ENCODE peak calls at places on chromosomes 3 and 15, in six cellular contexts. X, W, M, P, A and R are unnamed samples.

GRCh38 chr15:72861511-72861910 is 78.0 kb upstream of the ADPGK start:
- DNase-seq in X (no peak), W (no peak), M (no peak), P (no peak), A (no peak), R (no peak)

GRCh38 chr15:60073441-60073840 is 69.3 kb downstream of the FOXB1 start:
- DNase-seq in X (no peak), W (no peak), M (no peak), P (no peak), A (no peak), R (no peak)

GRCh38 chr15:83837946-83838571 is 184.1 kb downstream of the ADAMTSL3 start:
- DNase-seq in X (no peak), W (peak), M (no peak), P (no peak), A (no peak), R (no peak)

GRCh38 chr3:144480520-144480919 is 508.9 kb downstream of the DIPK2A start:
- DNase-seq in X (no peak), W (no peak), M (no peak), P (no peak), A (no peak), R (no peak)

GRCh38 chr15:80562033-80562432 is 133.1 kb upstream of the ABHD17C start:
- DNase-seq in X (no peak), W (no peak), M (peak), P (no peak), A (no peak), R (no peak)

GRCh38 chr15:70324001-70324974 is 226.6 kb upstream of the TLE3 start:
- DNase-seq in X (no peak), W (no peak), M (peak), P (peak), A (peak), R (no peak)

GRCh38 chr15:62125763-62126162 is 39.3 kb downstream of the C2CD4B start:
- DNase-seq in X (no peak), W (no peak), M (peak), P (peak), A (no peak), R (no peak)

GRCh38 chr15:52790166-52790708 is at the start of gene ONECUT1:
- DNase-seq in X (no peak), W (peak), M (peak), P (no peak), A (no peak), R (no peak)

GRCh38 chr15:73884159-73884558 is 10.8 kb downstream of the TBC1D21 start:
- DNase-seq in X (no peak), W (no peak), M (no peak), P (no peak), A (no peak), R (no peak)

GRCh38 chr15:35394416-35394815 is 151.5 kb downstream of the DPH6 start:
- DNase-seq in X (no peak), W (no peak), M (no peak), P (no peak), A (no peak), R (no peak)

GRCh38 chr3:128006471-128007424 is 45.5 kb upstream of the SEC61A1 start:
- DNase-seq in X (no peak), W (no peak), M (peak), P (no peak), A (no peak), R (no peak)

GRCh38 chr3:148606979-148607378 is 90.7 kb upstream of the AGTR1 start:
- DNase-seq in X (no peak), W (no peak), M (peak), P (no peak), A (no peak), R (no peak)

GRCh38 chr3:96706517-96706916 is 107.9 kb upstream of the EPHA6 start:
- DNase-seq in X (no peak), W (no peak), M (no peak), P (no peak), A (no peak), R (no peak)

GRCh38 chr3:68880632-68881031 is 51.7 kb downstream of the TAFA4 start:
- DNase-seq in X (no peak), W (no peak), M (no peak), P (no peak), A (no peak), R (no peak)

GRCh38 chr3:196186661-196187573 is 24.3 kb downstream of the ZDHHC19 start:
- DNase-seq in X (no peak), W (peak), M (peak), P (no peak), A (no peak), R (no peak)

GRCh38 chr3:10635446-10636076 is 130.2 kb upstream of the ATP2B2 start:
- DNase-seq in X (no peak), W (no peak), M (no peak), P (no peak), A (no peak), R (no peak)

GRCh38 chr15:78162038-78162437 is 12.9 kb downstream of the IDH3A start:
- DNase-seq in X (no peak), W (no peak), M (no peak), P (no peak), A (no peak), R (no peak)

DNA sequence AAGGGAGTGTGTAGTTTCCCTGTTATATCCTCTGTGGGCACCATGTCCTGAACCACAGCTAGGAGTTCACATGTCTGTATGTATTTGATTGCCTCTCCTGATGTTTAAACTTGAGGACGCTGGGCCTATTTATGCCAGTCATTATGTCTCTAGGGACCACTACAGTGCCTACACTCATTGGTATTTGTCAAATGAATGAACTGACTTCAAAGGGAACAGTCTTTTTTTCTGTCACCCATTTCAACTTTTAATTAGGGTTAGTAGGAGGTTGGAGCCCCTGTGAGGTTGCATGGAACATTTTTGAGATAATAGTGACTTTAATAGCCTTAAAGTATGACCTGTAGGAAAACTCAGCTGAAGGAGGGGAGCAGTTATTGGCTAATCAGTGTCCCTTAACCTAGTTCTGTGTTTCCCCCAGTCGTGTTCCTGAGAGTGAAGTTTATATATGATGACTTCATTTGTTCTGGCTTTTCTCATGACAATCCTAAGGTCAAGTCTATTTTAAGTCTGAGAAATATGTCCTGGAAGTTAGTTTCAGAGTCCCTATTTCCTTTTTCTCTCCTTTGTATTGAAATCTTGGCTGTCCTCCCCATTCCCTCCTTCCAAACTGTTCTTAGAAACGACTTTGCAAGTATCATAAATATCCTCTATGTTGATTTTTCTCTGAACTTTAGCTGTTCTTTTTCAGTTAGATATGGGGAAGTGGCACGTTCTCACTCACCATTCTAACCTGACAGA is 29.0 kb downstream of the PDE8A start:
- DNase-seq in X (no peak), W (no peak), M (peak), P (no peak), A (no peak), R (no peak)
- TF ChIP-seq CTCF in X (no peak), W (no peak), M (no peak), P (no peak), A (no peak), R (no peak)

GRCh38 chr3:78978037-78978436 is 789.8 kb downstream of the ROBO1 start:
- DNase-seq in X (no peak), W (no peak), M (peak), P (no peak), A (no peak), R (no peak)
- TF ChIP-seq CTCF in X (no peak), W (peak), M (peak), P (peak), A (peak), R (no peak)

DNA sequence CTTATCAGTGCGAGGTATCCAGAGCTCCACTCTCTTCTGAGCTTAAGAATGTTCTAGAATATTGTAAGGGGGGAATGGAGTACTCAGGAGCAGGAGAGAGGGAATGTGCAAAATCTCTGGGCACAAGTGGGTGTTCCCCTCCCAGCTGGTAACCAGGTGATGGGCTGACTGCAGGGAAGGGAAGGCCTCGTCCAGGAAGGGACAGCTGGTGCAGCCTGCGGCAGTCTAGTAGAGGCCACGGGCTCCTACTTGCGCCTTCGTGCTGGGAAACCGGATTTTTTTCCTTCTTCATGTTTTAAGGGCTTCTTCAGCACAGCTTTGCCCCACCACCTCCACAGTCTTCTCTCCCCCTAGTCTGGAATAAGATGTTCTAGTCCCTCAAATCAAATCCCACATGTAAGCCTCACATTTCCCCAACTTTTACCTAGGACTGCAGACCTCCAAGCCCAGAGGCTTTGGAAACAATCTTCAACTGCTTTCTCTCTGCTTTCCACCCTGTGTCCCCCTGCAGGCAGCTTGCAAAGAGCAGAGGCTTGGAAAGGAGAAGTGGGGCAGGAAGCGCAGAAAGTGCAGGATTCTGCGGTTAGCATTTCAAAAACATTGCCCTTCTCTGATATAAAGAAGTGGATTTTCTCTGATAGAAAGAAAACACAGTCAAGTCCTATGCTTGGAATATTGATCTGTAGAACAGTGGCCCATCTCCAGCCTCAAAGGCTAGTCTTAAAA is 11.9 kb upstream of the CGNL1 start:
- DNase-seq in X (no peak), W (no peak), M (peak), P (no peak), A (no peak), R (no peak)
- TF ChIP-seq CTCF in X (no peak), W (no peak), M (peak), P (peak), A (peak), R (no peak)

DNA sequence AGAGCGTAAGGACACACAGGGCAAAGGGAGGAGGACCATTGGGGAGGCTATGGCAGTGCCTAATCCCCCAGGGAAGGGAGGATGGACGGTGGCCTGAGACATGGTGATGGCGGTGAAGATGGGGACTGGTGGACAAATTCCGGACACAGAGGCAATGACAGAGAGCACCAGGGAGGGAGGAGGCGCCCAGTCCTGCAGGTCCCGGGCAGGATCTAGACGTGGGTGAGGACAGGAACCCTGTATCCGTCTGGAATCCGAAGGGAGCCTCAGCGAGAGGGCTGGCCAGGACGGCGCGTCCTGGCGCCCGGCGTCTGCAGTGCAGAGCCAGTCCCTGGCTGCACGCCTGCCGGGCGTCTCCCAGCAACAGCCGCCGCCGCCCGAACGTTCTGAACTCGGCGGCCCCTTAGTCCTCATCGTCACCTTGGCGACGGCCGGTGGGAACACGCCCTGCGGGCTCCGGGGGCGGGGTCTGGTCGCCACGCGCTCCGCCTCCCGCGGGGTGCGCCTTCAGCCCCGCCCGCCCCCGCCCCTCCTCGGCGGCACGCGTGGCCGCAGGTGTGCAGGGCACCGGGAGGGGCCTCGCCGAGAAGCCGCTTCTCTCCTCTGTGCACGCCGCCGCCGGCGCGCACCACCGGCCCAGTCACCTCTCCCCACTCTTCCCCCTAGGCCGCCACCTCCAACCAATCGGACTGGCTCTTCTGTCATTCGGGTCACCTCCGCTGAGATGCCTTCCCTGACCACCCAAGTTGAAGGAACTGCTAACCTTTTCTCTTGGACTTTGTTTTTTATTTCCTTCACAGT is 11.6 kb downstream of the XIRP1 start:
- DNase-seq in X (peak), W (peak), M (peak), P (no peak), A (no peak), R (peak)
- TF ChIP-seq CTCF in X (no peak), W (no peak), M (peak), P (peak), A (peak), R (no peak)

GRCh38 chr3:177816667-177817208 is 619.5 kb upstream of the TBL1XR1 start:
- DNase-seq in X (peak), W (no peak), M (peak), P (no peak), A (no peak), R (no peak)
- TF ChIP-seq CTCF in X (no peak), W (no peak), M (peak), P (peak), A (peak), R (no peak)

GRCh38 chr15:63296195-63296594 is 18.8 kb downstream of the APH1B start:
- DNase-seq in X (no peak), W (no peak), M (no peak), P (no peak), A (no peak), R (no peak)
- TF ChIP-seq CTCF in X (no peak), W (no peak), M (no peak), P (no peak), A (no peak), R (no peak)

GRCh38 chr3:151425640-151426336 is 35.1 kb downstream of the IGSF10 start:
- DNase-seq in X (no peak), W (peak), M (no peak), P (no peak), A (no peak), R (no peak)
- TF ChIP-seq CTCF in X (no peak), W (peak), M (peak), P (peak), A (no peak), R (no peak)

DNA sequence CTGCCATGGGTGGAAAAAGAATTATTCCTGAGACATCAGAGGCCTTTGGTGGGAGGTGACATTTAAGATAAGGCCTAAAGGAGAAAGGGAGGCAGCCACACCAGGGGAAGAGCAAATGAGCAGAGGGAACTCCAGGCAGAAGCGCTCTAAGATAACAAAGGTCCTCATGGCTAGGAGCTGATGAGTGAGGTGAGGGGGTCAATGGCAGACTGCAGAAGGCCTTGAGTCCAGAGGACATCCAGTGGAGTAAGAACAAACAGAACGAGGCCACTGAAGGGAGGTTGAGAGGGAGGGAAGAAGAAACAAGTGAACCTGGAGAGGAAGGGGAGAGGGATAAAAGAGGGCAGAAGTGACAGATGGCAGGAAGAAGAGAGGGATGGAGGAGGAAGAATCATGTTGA is 97.3 kb downstream of the CTNNB1 start:
- DNase-seq in X (no peak), W (no peak), M (no peak), P (no peak), A (no peak), R (no peak)
- TF ChIP-seq CTCF in X (no peak), W (no peak), M (no peak), P (no peak), A (no peak), R (no peak)

GRCh38 chr3:151112731-151113130 is 27.3 kb downstream of the MED12L start:
- DNase-seq in X (no peak), W (no peak), M (no peak), P (no peak), A (no peak), R (no peak)

GRCh38 chr3:151113342-151113741 is 27.9 kb downstream of the MED12L start:
- DNase-seq in X (no peak), W (no peak), M (no peak), P (no peak), A (no peak), R (no peak)

GRCh38 chr3:151117044-151117443 is 31.6 kb downstream of the MED12L start:
- DNase-seq in X (no peak), W (no peak), M (no peak), P (no peak), A (no peak), R (no peak)
- TF ChIP-seq CTCF in X (no peak), W (no peak), M (no peak), P (no peak), A (no peak), R (no peak)

GRCh38 chr3:140219923-140220452 is 285.0 kb downstream of the CLSTN2 start:
- DNase-seq in X (no peak), W (no peak), M (no peak), P (no peak), A (no peak), R (no peak)
- TF ChIP-seq CTCF in X (no peak), W (no peak), M (no peak), P (peak), A (no peak), R (no peak)